ENCODE peak calls at places on chromosomes 3 and 15, in four cellular contexts. A, Q, T and P are unnamed samples.

GRCh38 chr3:37287776-37288175 is 113.4 kb upstream of the LRRFIP2 start:
- DNase-seq in A (no peak), Q (no peak), T (peak), P (no peak)

GRCh38 chr15:57677206-57677605 is 29.3 kb upstream of the POLR2M start:
- DNase-seq in A (no peak), T (no peak), Q (no peak), P (no peak)

GRCh38 chr15:29740692-29741311 is 81.5 kb downstream of the TJP1 start:
- DNase-seq in Q (peak), A (no peak), T (peak), P (no peak)

GRCh38 chr3:59783468-59783988 is 733.7 kb upstream of the CFAP20DC start:
- DNase-seq in Q (no peak), A (no peak), T (no peak), P (no peak)

GRCh38 chr15:95326689-95327525 is 1003.6 kb upstream of the NR2F2 start:
- DNase-seq in T (no peak), A (peak), Q (peak), P (no peak)

GRCh38 chr3:58041826-58042324 is 33.7 kb downstream of the FLNB start:
- DNase-seq in A (no peak), Q (peak), T (peak), P (no peak)

GRCh38 chr15:77993374-77993911 is 84.1 kb downstream of the TBC1D2B start:
- DNase-seq in T (no peak), Q (no peak), A (no peak), P (no peak)

GRCh38 chr3:176896165-176896564 is 301.1 kb downstream of the TBL1XR1 start:
- DNase-seq in Q (no peak), A (no peak), T (no peak), P (no peak)

GRCh38 chr15:53710906-53711305 is 48.6 kb downstream of the WDR72 start:
- DNase-seq in T (no peak), A (no peak), Q (no peak), P (no peak)

GRCh38 chr3:138300657-138301056 is 29.0 kb downstream of the NME9 start:
- DNase-seq in T (no peak), Q (no peak), A (no peak), P (peak)

GRCh38 chr15:78616506-78616905 is 4.3 kb downstream of the CHRNA3 start:
- DNase-seq in T (no peak), Q (no peak), A (no peak), P (no peak)

GRCh38 chr3:30112904-30113484 is 493.4 kb upstream of the TGFBR2 start:
- DNase-seq in Q (peak), A (no peak), T (peak), P (no peak)

GRCh38 chr15:96334705-96335428 is 4.4 kb downstream of the NR2F2 start:
- DNase-seq in A (no peak), T (peak), Q (peak), P (no peak)

GRCh38 chr3:23968467-23969184 is 23.5 kb downstream of the NR1D2 start:
- DNase-seq in A (no peak), T (peak), Q (no peak), P (no peak)

GRCh38 chr3:108524547-108524946 is 14.2 kb upstream of the MYH15 start:
- DNase-seq in T (no peak), Q (no peak), A (no peak), P (no peak)

GRCh38 chr3:61924991-61925390 is 363.6 kb downstream of the PTPRG start:
- DNase-seq in T (no peak), A (no peak), Q (no peak), P (peak)

GRCh38 chr15:86837631-86838030 is 758.0 kb downstream of the AGBL1 start:
- DNase-seq in A (no peak), Q (peak), T (no peak), P (no peak)

GRCh38 chr3:125037498-125038150 is 18.2 kb downstream of the HEG1 start:
- DNase-seq in Q (no peak), T (no peak), A (no peak), P (no peak)

GRCh38 chr15:29880886-29881285 is 58.6 kb upstream of the TJP1 start:
- DNase-seq in Q (no peak), A (no peak), T (no peak), P (no peak)

GRCh38 chr3:66419053-66419440 is 81.8 kb downstream of the LRIG1 start:
- DNase-seq in A (no peak), Q (no peak), T (no peak), P (no peak)

GRCh38 chr3:64936570-64936969 is 248.8 kb upstream of the ADAMTS9 start:
- DNase-seq in A (no peak), Q (no peak), T (no peak), P (no peak)

GRCh38 chr3:189292667-189293478 is 121.1 kb downstream of the TPRG1 start:
- DNase-seq in Q (no peak), A (no peak), T (peak), P (no peak)

GRCh38 chr15:25693321-25694237 is 169.5 kb downstream of the ATP10A start:
- DNase-seq in T (peak), Q (peak), A (no peak), P (no peak)

GRCh38 chr3:183968846-183969245 is 48.8 kb downstream of the ABCC5 start:
- DNase-seq in Q (no peak), T (peak), A (no peak), P (no peak)

GRCh38 chr3:188584958-188585689 is 431.2 kb downstream of the LPP start:
- DNase-seq in A (no peak), Q (peak), T (peak), P (no peak)